ENCODE peak calls at places on chromosomes 16 and 17, in nine cellular contexts. One of them, this sample, is unnamed.
A peak's percentile ranks its signal among the peaks of the same experiment; 100 is the strongest.

GRCh38 chr17:58728831-58729230 is 26.8 kb upstream of the PPM1E start:
- DNase-seq in CD8-positive, alpha-beta T cell: no peak
- DNase-seq in body of pancreas: no peak
- DNase-seq in effector memory CD4-positive, alpha-beta T cell: no peak
- DNase-seq in trophoblast cell: no peak
- DNase-seq in psoas muscle: no peak
- DNase-seq in CD4-positive, CD25-positive, alpha-beta regulatory T cell: no peak
- DNase-seq in PC-9: no peak
- DNase-seq in heart right ventricle: no peak
- DNase-seq in this sample: no peak

GRCh38 chr16:53048139-53048915 is 4.4 kb downstream of the CHD9NB start:
- DNase-seq in heart right ventricle: no peak
- DNase-seq in CD4-positive, CD25-positive, alpha-beta regulatory T cell: no peak
- DNase-seq in trophoblast cell: no peak
- DNase-seq in body of pancreas: no peak
- DNase-seq in CD8-positive, alpha-beta T cell: no peak
- DNase-seq in effector memory CD4-positive, alpha-beta T cell: no peak
- DNase-seq in psoas muscle: no peak
- DNase-seq in PC-9: no peak
- DNase-seq in this sample: peak; percentile 92

GRCh38 chr16:85674418-85674755 is 14.4 kb downstream of the GINS2 start:
- DNase-seq in effector memory CD4-positive, alpha-beta T cell: no peak
- DNase-seq in CD8-positive, alpha-beta T cell: no peak
- DNase-seq in CD4-positive, CD25-positive, alpha-beta regulatory T cell: no peak
- DNase-seq in psoas muscle: no peak
- DNase-seq in PC-9: no peak
- DNase-seq in body of pancreas: no peak
- DNase-seq in trophoblast cell: no peak
- DNase-seq in heart right ventricle: no peak
- DNase-seq in this sample: no peak

GRCh38 chr16:26668026-26668425 is 398.7 kb upstream of the C16orf82 start:
- DNase-seq in psoas muscle: no peak
- DNase-seq in trophoblast cell: no peak
- DNase-seq in heart right ventricle: no peak
- DNase-seq in CD8-positive, alpha-beta T cell: no peak
- DNase-seq in PC-9: no peak
- DNase-seq in body of pancreas: no peak
- DNase-seq in effector memory CD4-positive, alpha-beta T cell: no peak
- DNase-seq in CD4-positive, CD25-positive, alpha-beta regulatory T cell: no peak
- DNase-seq in this sample: no peak

GRCh38 chr17:72004476-72005331 is 116.1 kb upstream of the SOX9 start:
- DNase-seq in psoas muscle: no peak
- DNase-seq in heart right ventricle: no peak
- DNase-seq in effector memory CD4-positive, alpha-beta T cell: no peak
- DNase-seq in trophoblast cell: no peak
- DNase-seq in PC-9: no peak
- DNase-seq in body of pancreas: no peak
- DNase-seq in CD8-positive, alpha-beta T cell: no peak
- DNase-seq in CD4-positive, CD25-positive, alpha-beta regulatory T cell: no peak
- DNase-seq in this sample: no peak

GRCh38 chr17:40561871-40562611 is 3.2 kb downstream of the CCR7 start:
- DNase-seq in CD4-positive, CD25-positive, alpha-beta regulatory T cell: peak; percentile 77
- DNase-seq in CD8-positive, alpha-beta T cell: peak; percentile 44
- DNase-seq in heart right ventricle: no peak
- DNase-seq in trophoblast cell: no peak
- DNase-seq in psoas muscle: no peak
- DNase-seq in PC-9: no peak
- DNase-seq in effector memory CD4-positive, alpha-beta T cell: peak; percentile 58
- DNase-seq in body of pancreas: peak; percentile 7
- DNase-seq in this sample: no peak

GRCh38 chr17:40069751-40070643 is 7.2 kb downstream of the THRA start:
- DNase-seq in psoas muscle: no peak
- DNase-seq in CD4-positive, CD25-positive, alpha-beta regulatory T cell: peak; percentile 40
- DNase-seq in PC-9: no peak
- DNase-seq in effector memory CD4-positive, alpha-beta T cell: peak; percentile 28
- DNase-seq in body of pancreas: peak; percentile 79
- DNase-seq in CD8-positive, alpha-beta T cell: peak; percentile 11
- DNase-seq in trophoblast cell: no peak
- DNase-seq in heart right ventricle: peak; percentile 69
- DNase-seq in this sample: peak; percentile 88

GRCh38 chr17:10198509-10199249 is at the start of gene GAS7:
- DNase-seq in trophoblast cell: no peak
- DNase-seq in psoas muscle: peak; percentile 81
- DNase-seq in PC-9: no peak
- DNase-seq in heart right ventricle: peak; percentile 74
- DNase-seq in body of pancreas: peak; percentile 43
- DNase-seq in CD4-positive, CD25-positive, alpha-beta regulatory T cell: no peak
- DNase-seq in CD8-positive, alpha-beta T cell: peak; percentile 8
- DNase-seq in effector memory CD4-positive, alpha-beta T cell: peak; percentile 16
- DNase-seq in this sample: no peak

GRCh38 chr17:63035695-63036094 is 69.7 kb downstream of the TANC2 start:
- DNase-seq in CD4-positive, CD25-positive, alpha-beta regulatory T cell: peak; percentile 1
- DNase-seq in CD8-positive, alpha-beta T cell: no peak
- DNase-seq in PC-9: no peak
- DNase-seq in heart right ventricle: no peak
- DNase-seq in psoas muscle: no peak
- DNase-seq in trophoblast cell: no peak
- DNase-seq in effector memory CD4-positive, alpha-beta T cell: no peak
- DNase-seq in body of pancreas: no peak
- DNase-seq in this sample: no peak

GRCh38 chr17:48767263-48767774 is 38.8 kb upstream of the HOXB13 start:
- DNase-seq in effector memory CD4-positive, alpha-beta T cell: no peak
- DNase-seq in trophoblast cell: no peak
- DNase-seq in psoas muscle: no peak
- DNase-seq in CD8-positive, alpha-beta T cell: no peak
- DNase-seq in body of pancreas: no peak
- DNase-seq in heart right ventricle: no peak
- DNase-seq in PC-9: no peak
- DNase-seq in CD4-positive, CD25-positive, alpha-beta regulatory T cell: no peak
- DNase-seq in this sample: no peak

GRCh38 chr16:56814537-56815432 is 50.2 kb upstream of the SLC12A3 start:
- DNase-seq in CD8-positive, alpha-beta T cell: no peak
- DNase-seq in CD4-positive, CD25-positive, alpha-beta regulatory T cell: no peak
- DNase-seq in psoas muscle: no peak
- DNase-seq in effector memory CD4-positive, alpha-beta T cell: no peak
- DNase-seq in body of pancreas: peak; percentile 18
- DNase-seq in trophoblast cell: peak; percentile 71
- DNase-seq in heart right ventricle: no peak
- DNase-seq in PC-9: no peak
- DNase-seq in this sample: no peak

GRCh38 chr16:8660841-8661301 is 13.5 kb upstream of the ABAT start:
- DNase-seq in CD8-positive, alpha-beta T cell: peak; percentile 13
- DNase-seq in heart right ventricle: peak; percentile 24
- DNase-seq in effector memory CD4-positive, alpha-beta T cell: peak; percentile 15
- DNase-seq in trophoblast cell: peak; percentile 53
- DNase-seq in PC-9: peak; percentile 46
- DNase-seq in CD4-positive, CD25-positive, alpha-beta regulatory T cell: peak; percentile 44
- DNase-seq in body of pancreas: peak; percentile 81
- DNase-seq in psoas muscle: peak; percentile 53
- DNase-seq in this sample: peak; percentile 72

GRCh38 chr17:40219073-40219860 is at the start of gene WIPF2:
- DNase-seq in trophoblast cell: peak; percentile 94
- DNase-seq in heart right ventricle: peak; percentile 98
- DNase-seq in CD4-positive, CD25-positive, alpha-beta regulatory T cell: peak; percentile 96
- DNase-seq in PC-9: peak; percentile 87
- DNase-seq in body of pancreas: peak; percentile 98
- DNase-seq in CD8-positive, alpha-beta T cell: peak; percentile 93
- DNase-seq in psoas muscle: peak; percentile 96
- DNase-seq in effector memory CD4-positive, alpha-beta T cell: peak; percentile 92
- DNase-seq in this sample: peak; percentile 98

GRCh38 chr17:27424941-27425340 is 31.3 kb upstream of the KSR1 start:
- DNase-seq in CD4-positive, CD25-positive, alpha-beta regulatory T cell: no peak
- DNase-seq in psoas muscle: no peak
- DNase-seq in heart right ventricle: no peak
- DNase-seq in CD8-positive, alpha-beta T cell: no peak
- DNase-seq in trophoblast cell: no peak
- DNase-seq in PC-9: no peak
- DNase-seq in body of pancreas: no peak
- DNase-seq in effector memory CD4-positive, alpha-beta T cell: no peak
- DNase-seq in this sample: no peak

GRCh38 chr16:11076259-11077018 is 132.1 kb downstream of the CLEC16A start:
- DNase-seq in effector memory CD4-positive, alpha-beta T cell: no peak
- DNase-seq in trophoblast cell: no peak
- DNase-seq in PC-9: no peak
- DNase-seq in body of pancreas: no peak
- DNase-seq in heart right ventricle: no peak
- DNase-seq in CD8-positive, alpha-beta T cell: peak; percentile 24
- DNase-seq in psoas muscle: no peak
- DNase-seq in CD4-positive, CD25-positive, alpha-beta regulatory T cell: peak; percentile 35
- DNase-seq in this sample: no peak

GRCh38 chr17:78227455-78227916 is 3.9 kb upstream of the TMEM235 start:
- DNase-seq in effector memory CD4-positive, alpha-beta T cell: no peak
- DNase-seq in heart right ventricle: no peak
- DNase-seq in trophoblast cell: peak; percentile 28
- DNase-seq in PC-9: no peak
- DNase-seq in body of pancreas: no peak
- DNase-seq in CD4-positive, CD25-positive, alpha-beta regulatory T cell: no peak
- DNase-seq in psoas muscle: no peak
- DNase-seq in CD8-positive, alpha-beta T cell: no peak
- DNase-seq in this sample: no peak

GRCh38 chr16:63131503-63131902 is 1095.3 kb upstream of the CDH8 start:
- DNase-seq in body of pancreas: no peak
- DNase-seq in psoas muscle: no peak
- DNase-seq in PC-9: no peak
- DNase-seq in CD4-positive, CD25-positive, alpha-beta regulatory T cell: no peak
- DNase-seq in CD8-positive, alpha-beta T cell: no peak
- DNase-seq in effector memory CD4-positive, alpha-beta T cell: no peak
- DNase-seq in trophoblast cell: no peak
- DNase-seq in heart right ventricle: no peak
- DNase-seq in this sample: no peak

GRCh38 chr16:59859606-59860402 is 1125.7 kb upstream of the GOT2 start:
- DNase-seq in CD4-positive, CD25-positive, alpha-beta regulatory T cell: no peak
- DNase-seq in PC-9: no peak
- DNase-seq in heart right ventricle: no peak
- DNase-seq in body of pancreas: no peak
- DNase-seq in psoas muscle: no peak
- DNase-seq in CD8-positive, alpha-beta T cell: no peak
- DNase-seq in trophoblast cell: no peak
- DNase-seq in effector memory CD4-positive, alpha-beta T cell: no peak
- DNase-seq in this sample: no peak

GRCh38 chr17:64217249-64217652 is 45.8 kb downstream of the TEX2 start:
- DNase-seq in PC-9: no peak
- DNase-seq in CD4-positive, CD25-positive, alpha-beta regulatory T cell: no peak
- DNase-seq in psoas muscle: no peak
- DNase-seq in heart right ventricle: no peak
- DNase-seq in CD8-positive, alpha-beta T cell: no peak
- DNase-seq in effector memory CD4-positive, alpha-beta T cell: no peak
- DNase-seq in body of pancreas: peak; percentile 24
- DNase-seq in trophoblast cell: no peak
- DNase-seq in this sample: no peak
- H3K4me1 ChIP-seq in PC-9: peaks cover 15% of the 10 kb centered on the region
- H3K4me1 ChIP-seq in CD4-positive, CD25-positive, alpha-beta regulatory T cell: no peaks in the 10 kb centered on the region
- H3K4me1 ChIP-seq in psoas muscle: peaks cover 46% of the 10 kb centered on the region
- H3K4me1 ChIP-seq in heart right ventricle: peaks cover 50% of the 10 kb centered on the region
- H3K4me1 ChIP-seq in CD8-positive, alpha-beta T cell: peaks cover 20% of the 10 kb centered on the region
- H3K4me1 ChIP-seq in effector memory CD4-positive, alpha-beta T cell: no peaks in the 10 kb centered on the region
- H3K4me1 ChIP-seq in body of pancreas: peaks cover 50% of the 10 kb centered on the region
- H3K4me1 ChIP-seq in trophoblast cell: peaks cover 41% of the 10 kb centered on the region
- H3K4me1 ChIP-seq in this sample: peaks cover 28% of the 10 kb centered on the region

GRCh38 chr17:76268991-76269981 is 4.1 kb downstream of the UBALD2 start:
- DNase-seq in heart right ventricle: peak; percentile 49
- DNase-seq in PC-9: no peak
- DNase-seq in body of pancreas: no peak
- DNase-seq in CD4-positive, CD25-positive, alpha-beta regulatory T cell: no peak
- DNase-seq in CD8-positive, alpha-beta T cell: no peak
- DNase-seq in effector memory CD4-positive, alpha-beta T cell: no peak
- DNase-seq in psoas muscle: peak; percentile 37
- DNase-seq in trophoblast cell: no peak
- DNase-seq in this sample: no peak
- H3K4me1 ChIP-seq in heart right ventricle: peaks cover 72% of the 10 kb centered on the region
- H3K4me1 ChIP-seq in PC-9: peaks cover 20% of the 10 kb centered on the region
- H3K4me1 ChIP-seq in body of pancreas: peaks cover 65% of the 10 kb centered on the region
- H3K4me1 ChIP-seq in CD4-positive, CD25-positive, alpha-beta regulatory T cell: peaks cover 85% of the 10 kb centered on the region
- H3K4me1 ChIP-seq in CD8-positive, alpha-beta T cell: peaks cover 79% of the 10 kb centered on the region
- H3K4me1 ChIP-seq in effector memory CD4-positive, alpha-beta T cell: peaks cover 72% of the 10 kb centered on the region
- H3K4me1 ChIP-seq in psoas muscle: peaks cover 68% of the 10 kb centered on the region
- H3K4me1 ChIP-seq in trophoblast cell: peaks cover 47% of the 10 kb centered on the region
- H3K4me1 ChIP-seq in this sample: peaks cover 16% of the 10 kb centered on the region

DNA sequence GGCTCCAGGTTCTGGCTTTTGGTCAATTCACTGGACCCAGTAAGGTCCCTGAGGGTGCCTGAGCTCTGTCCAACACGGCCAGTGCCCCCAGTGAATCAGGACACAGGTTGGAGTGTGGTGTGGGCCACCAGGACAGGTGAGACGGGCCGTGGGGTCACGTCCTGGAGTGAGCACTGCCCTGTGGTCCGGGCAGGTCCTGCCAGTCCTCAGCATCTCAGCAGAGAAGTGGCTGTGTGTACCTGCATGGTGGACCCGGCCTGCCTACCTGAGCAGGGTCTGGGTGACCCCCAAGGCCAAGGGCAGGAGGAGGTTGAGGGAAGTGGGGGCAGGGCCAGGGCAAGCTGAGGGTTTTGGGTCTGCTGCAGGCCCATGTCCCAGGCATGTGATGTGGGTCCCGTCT is 1.9 kb upstream of the GNG13 start:
- DNase-seq in heart right ventricle: no peak
- DNase-seq in effector memory CD4-positive, alpha-beta T cell: no peak
- DNase-seq in CD8-positive, alpha-beta T cell: no peak
- DNase-seq in trophoblast cell: no peak
- DNase-seq in PC-9: no peak
- DNase-seq in body of pancreas: no peak
- DNase-seq in CD4-positive, CD25-positive, alpha-beta regulatory T cell: no peak
- DNase-seq in psoas muscle: no peak
- DNase-seq in this sample: no peak
- H3K4me1 ChIP-seq in heart right ventricle: peaks cover 21% of the 10 kb centered on the region
- H3K4me1 ChIP-seq in effector memory CD4-positive, alpha-beta T cell: peaks cover 9% of the 10 kb centered on the region
- H3K4me1 ChIP-seq in CD8-positive, alpha-beta T cell: no peaks in the 10 kb centered on the region
- H3K4me1 ChIP-seq in trophoblast cell: peaks cover 10% of the 10 kb centered on the region
- H3K4me1 ChIP-seq in PC-9: no peaks in the 10 kb centered on the region
- H3K4me1 ChIP-seq in body of pancreas: no peaks in the 10 kb centered on the region
- H3K4me1 ChIP-seq in CD4-positive, CD25-positive, alpha-beta regulatory T cell: peaks cover 4% of the 10 kb centered on the region
- H3K4me1 ChIP-seq in psoas muscle: no peaks in the 10 kb centered on the region
- H3K4me1 ChIP-seq in this sample: no peaks in the 10 kb centered on the region

DNA sequence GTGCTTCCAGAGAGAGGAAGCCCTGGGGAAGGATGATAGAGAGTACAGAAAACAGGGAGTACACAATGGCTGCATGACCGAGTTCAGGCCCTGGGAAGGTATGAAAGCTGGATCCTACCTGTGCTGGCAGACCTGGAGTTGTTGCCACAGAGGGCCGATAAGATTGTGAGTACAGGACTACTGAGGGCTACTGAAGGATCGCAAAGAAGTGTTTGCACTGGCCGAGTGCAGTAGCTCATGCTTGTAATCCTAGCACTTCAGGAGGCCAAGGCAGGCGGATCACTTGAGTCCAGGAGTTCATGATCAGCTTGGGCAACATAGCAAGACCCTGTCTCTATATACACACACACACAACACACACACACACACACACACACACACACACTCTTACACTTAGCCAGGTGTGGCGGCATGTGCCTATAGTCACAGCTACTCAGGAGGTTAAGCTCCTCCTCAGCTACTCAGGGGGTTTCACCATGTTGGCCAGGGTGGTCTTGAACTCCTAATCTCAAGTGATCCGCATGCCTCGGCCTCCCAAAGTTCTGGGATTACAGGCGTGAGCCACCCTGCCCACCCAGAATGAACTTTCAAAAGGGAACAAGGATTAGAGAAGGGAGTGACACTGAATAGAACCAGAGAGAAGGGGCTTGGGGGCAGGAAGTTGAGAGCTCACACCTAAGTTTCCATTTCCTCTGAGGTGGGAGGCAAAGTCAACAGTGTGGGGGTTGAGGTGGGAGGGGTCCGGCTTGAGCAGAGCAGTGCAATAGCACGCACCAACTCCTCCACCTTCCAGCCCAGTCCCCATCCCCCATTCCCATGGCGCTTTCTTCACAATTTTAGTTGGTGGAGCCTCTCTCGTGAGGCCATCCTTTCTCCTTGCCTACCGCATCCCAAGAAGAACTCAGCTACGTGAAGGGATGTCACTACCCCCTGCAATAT is 7.5 kb downstream of the SCIMP start:
- DNase-seq in psoas muscle: no peak
- DNase-seq in body of pancreas: no peak
- DNase-seq in CD4-positive, CD25-positive, alpha-beta regulatory T cell: no peak
- DNase-seq in trophoblast cell: no peak
- DNase-seq in CD8-positive, alpha-beta T cell: peak; percentile 39
- DNase-seq in heart right ventricle: no peak
- DNase-seq in effector memory CD4-positive, alpha-beta T cell: no peak
- DNase-seq in PC-9: no peak
- DNase-seq in this sample: no peak
- H3K4me1 ChIP-seq in psoas muscle: no peaks in the 10 kb centered on the region
- H3K4me1 ChIP-seq in body of pancreas: peaks cover 3% of the 10 kb centered on the region
- H3K4me1 ChIP-seq in CD4-positive, CD25-positive, alpha-beta regulatory T cell: peaks cover 6% of the 10 kb centered on the region
- H3K4me1 ChIP-seq in trophoblast cell: peaks cover 5% of the 10 kb centered on the region
- H3K4me1 ChIP-seq in CD8-positive, alpha-beta T cell: peaks cover 46% of the 10 kb centered on the region
- H3K4me1 ChIP-seq in heart right ventricle: peaks cover 3% of the 10 kb centered on the region
- H3K4me1 ChIP-seq in effector memory CD4-positive, alpha-beta T cell: no peaks in the 10 kb centered on the region
- H3K4me1 ChIP-seq in PC-9: no peaks in the 10 kb centered on the region
- H3K4me1 ChIP-seq in this sample: no peaks in the 10 kb centered on the region